ENCODE peak calls at places on chromosomes 4 and X, in eight cellular contexts. H is aorta; O is left lung; B is heart left ventricle; L is mesendoderm; Y is pancreas; X is effector memory CD4-positive, alpha-beta T cell; M is heart right ventricle. D is an unnamed sample. For H3K4me1 and H3K27me3, the result is how much of the 10 kb centered on the place peaks cover.

GRCh38 chr4:163556169-163556568 is 61.7 kb downstream of the TMA16 start:
- DNase-seq in H (no peak), O (no peak), B (no peak), L (no peak), Y (no peak), X (no peak), M (no peak), D (no peak)

GRCh38 chr4:69095301-69095731 is 958 bp upstream of the UGT2B7 start:
- DNase-seq in H (no peak), O (no peak), B (no peak), L (no peak), Y (no peak), X (no peak), M (no peak), D (no peak)

GRCh38 chr4:12928751-12929150 is 555.4 kb downstream of the RAB28 start:
- DNase-seq in H (no peak), O (no peak), B (no peak), L (no peak), Y (no peak), X (no peak), M (no peak), D (no peak)

GRCh38 chr4:68344049-68344448 is 5.8 kb downstream of the YTHDC1 start:
- DNase-seq in H (no peak), O (no peak), B (no peak), L (no peak), Y (no peak), X (no peak), M (no peak), D (no peak)

GRCh38 chr4:6768539-6768905 is 14.0 kb upstream of the KIAA0232 start:
- DNase-seq in H (no peak), O (no peak), B (no peak), L (peak), Y (peak), X (no peak), M (no peak), D (no peak)

GRCh38 chr4:6011686-6012085 is 6.5 kb downstream of the C4orf50 start:
- DNase-seq in H (no peak), O (peak), B (no peak), L (no peak), Y (peak), X (no peak), M (peak), D (no peak)

GRCh38 chr4:78362310-78362709 is 189.3 kb upstream of the ANXA3 start:
- DNase-seq in H (no peak), O (no peak), B (no peak), L (peak), Y (no peak), X (no peak), M (no peak), D (no peak)

GRCh38 chr4:176438401-176438800 is 118.6 kb downstream of the SPCS3 start:
- DNase-seq in H (no peak), O (no peak), B (no peak), L (no peak), Y (no peak), X (no peak), M (no peak), D (no peak)

GRCh38 chr4:137558951-137559350 is 26.7 kb upstream of the PCDH18 start:
- DNase-seq in H (no peak), O (no peak), B (no peak), L (no peak), Y (no peak), X (no peak), M (no peak), D (no peak)

GRCh38 chrX:108221481-108221880 is 129.9 kb downstream of the ATG4A start:
- DNase-seq in H (no peak), O (no peak), B (no peak), L (no peak), Y (no peak), X (no peak), M (no peak), D (no peak)

GRCh38 chr4:15414601-15415091 is 13.2 kb upstream of the C1QTNF7 start:
- DNase-seq in H (no peak), O (no peak), B (no peak), L (no peak), Y (no peak), X (no peak), M (no peak), D (no peak)

GRCh38 chrX:148811236-148811635 is 310.8 kb downstream of the AFF2 start:
- DNase-seq in H (no peak), O (no peak), B (no peak), L (no peak), Y (no peak), X (no peak), M (no peak), D (no peak)

GRCh38 chr4:94507708-94508107 is 56.0 kb downstream of the PDLIM5 start:
- DNase-seq in H (no peak), O (no peak), B (peak), L (no peak), Y (no peak), X (no peak), M (no peak), D (peak)

GRCh38 chr4:173448557-173448918 is 49.6 kb upstream of the SCRG1 start:
- DNase-seq in H (no peak), O (no peak), B (no peak), L (no peak), Y (no peak), X (no peak), M (no peak), D (no peak)

GRCh38 chrX:109774706-109775105 is 41.6 kb upstream of the ACSL4 start:
- DNase-seq in H (no peak), O (no peak), B (no peak), L (no peak), Y (no peak), X (no peak), M (no peak), D (no peak)

GRCh38 chrX:138946941-138947340 is 235.4 kb upstream of the FGF13 start:
- DNase-seq in H (no peak), O (no peak), B (no peak), L (no peak), Y (no peak), X (no peak), M (no peak), D (no peak)

GRCh38 chr4:5474756-5475155 is 233.6 kb downstream of the EVC2 start:
- DNase-seq in H (no peak), O (no peak), B (no peak), L (peak), Y (no peak), X (no peak), M (no peak), D (no peak)

GRCh38 chr4:43481526-43481925 is 589.0 kb downstream of the GRXCR1 start:
- DNase-seq in H (no peak), O (no peak), B (no peak), L (no peak), Y (no peak), X (no peak), M (no peak), D (no peak)

GRCh38 chr4:95869961-95870500 is 30.1 kb downstream of the PDHA2 start:
- DNase-seq in H (no peak), O (no peak), B (no peak), L (peak), Y (no peak), X (no peak), M (no peak), D (no peak)

GRCh38 chr4:1748465-1748995 is 27.2 kb downstream of the TACC3 start:
- DNase-seq in H (peak), O (peak), B (peak), L (peak), Y (peak), X (peak), M (peak), D (peak)

GRCh38 chr4:63717384-63717783 is 691.9 kb downstream of the TECRL start:
- DNase-seq in H (no peak), O (no peak), B (no peak), L (peak), Y (no peak), X (no peak), M (no peak), D (no peak)

GRCh38 chrX:124895947-124896346 is 423.7 kb upstream of the TEX13C start:
- DNase-seq in H (no peak), O (no peak), B (no peak), L (no peak), Y (no peak), X (no peak), M (no peak), D (no peak)

GRCh38 chrX:107669276-107669675 is 41.0 kb downstream of the PRPS1 start:
- DNase-seq in H (no peak), O (no peak), B (no peak), L (peak), Y (no peak), X (no peak), M (no peak), D (no peak)

GRCh38 chr4:1447676-1448588 is 41.7 kb upstream of the NKX1-1 start:
- DNase-seq in H (no peak), O (no peak), B (no peak), L (no peak), Y (no peak), X (no peak), M (no peak), D (peak)

GRCh38 chr4:10810411-10810810 is 125.8 kb upstream of the CLNK start:
- DNase-seq in H (no peak), O (no peak), B (no peak), L (peak), Y (no peak), X (no peak), M (no peak), D (no peak)

GRCh38 chr4:104938624-104939023 is 208.1 kb upstream of the TET2 start:
- DNase-seq in H (no peak), O (no peak), B (no peak), L (no peak), Y (no peak), X (no peak), M (no peak), D (no peak)

GRCh38 chrX:102723456-102723855 is 2.9 kb downstream of the GPRASP3 start:
- DNase-seq in H (no peak), O (no peak), B (no peak), L (peak), Y (no peak), X (no peak), M (no peak), D (no peak)
- H3K27ac ChIP-seq in H (no peak), O (no peak), B (no peak), L (no peak), Y (no peak), X (no peak), M (no peak), D (no peak)

GRCh38 chr4:168759959-168760527 is 250.0 kb downstream of the CBR4 start:
- DNase-seq in H (no peak), O (no peak), B (no peak), L (no peak), Y (no peak), X (no peak), M (no peak), D (no peak)
- H3K4me1 ChIP-seq in H (under half), O (under half), B (under half), L (under half), Y (under half), X (under half), M (under half), D (under half)

GRCh38 chr4:185039508-185040273 is 21.4 kb downstream of the HELT start:
- DNase-seq in H (no peak), O (no peak), B (peak), L (peak), Y (no peak), X (peak), M (peak), D (no peak)
- H3K27me3 ChIP-seq in H (under half), O (under half), B (under half), L (under half), Y (under half), X (under half), M (under half), D (under half)

GRCh38 chrX:153728951-153729631 is 4.4 kb downstream of the ABCD1 start:
- DNase-seq in H (peak), O (no peak), B (no peak), L (no peak), Y (no peak), X (no peak), M (no peak), D (peak)

GRCh38 chrX:153733651-153734240 is 9.1 kb downstream of the ABCD1 start:
- DNase-seq in H (no peak), O (no peak), B (no peak), L (no peak), Y (peak), X (no peak), M (no peak), D (no peak)

GRCh38 chrX:153731117-153731844 is 6.6 kb downstream of the ABCD1 start:
- DNase-seq in H (peak), O (no peak), B (no peak), L (no peak), Y (no peak), X (no peak), M (no peak), D (no peak)

GRCh38 chrX:153732406-153732805 is 7.8 kb downstream of the ABCD1 start:
- DNase-seq in H (peak), O (no peak), B (no peak), L (no peak), Y (peak), X (no peak), M (no peak), D (peak)

GRCh38 chrX:153731845-153732215 is 7.2 kb downstream of the ABCD1 start:
- DNase-seq in H (no peak), O (no peak), B (no peak), L (no peak), Y (no peak), X (no peak), M (no peak), D (no peak)
- H3K27ac ChIP-seq in H (no peak), O (no peak), B (no peak), L (no peak), Y (no peak), X (no peak), M (no peak), D (no peak)

GRCh38 chrX:112760697-112761096 is 79.9 kb downstream of the AMOT start:
- DNase-seq in H (no peak), O (no peak), B (no peak), L (no peak), Y (no peak), X (no peak), M (no peak), D (no peak)

GRCh38 chrX:112761239-112762207 is 79.1 kb downstream of the AMOT start:
- DNase-seq in H (no peak), O (no peak), B (no peak), L (no peak), Y (no peak), X (no peak), M (no peak), D (no peak)

GRCh38 chrX:112759512-112759911 is 79.8 kb upstream of the LHFPL1 start:
- DNase-seq in H (no peak), O (no peak), B (no peak), L (no peak), Y (no peak), X (no peak), M (no peak), D (no peak)
- H3K4me1 ChIP-seq in H (under half), O (under half), B (under half), L (under half), Y (under half), X (under half), M (under half), D (under half)

DNA sequence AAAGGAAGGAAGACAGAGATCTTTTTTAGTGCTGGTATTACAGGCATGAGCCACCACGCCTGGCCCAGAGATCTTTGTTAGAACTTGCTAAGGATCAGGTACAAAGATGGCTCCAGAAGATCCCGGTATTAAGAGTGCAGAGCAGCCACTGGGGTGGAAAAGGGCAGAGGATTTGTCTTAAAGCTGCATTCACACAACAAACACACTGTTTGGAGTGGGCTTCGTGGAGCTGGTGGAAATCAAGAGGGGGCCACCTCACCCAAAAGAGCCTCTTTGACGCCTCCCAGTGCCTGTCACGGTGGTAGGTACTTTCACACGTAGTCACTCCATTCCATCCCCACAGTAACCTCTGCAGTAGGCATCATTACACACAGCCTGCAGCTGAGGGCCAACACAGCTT is 13.3 kb downstream of the HELT start:
- DNase-seq in H (no peak), O (no peak), B (no peak), L (no peak), Y (no peak), X (no peak), M (no peak), D (no peak)
- H3K27me3 ChIP-seq in H (under half), O (half or more), B (under half), L (under half), Y (under half), X (under half), M (under half), D (under half)

DNA sequence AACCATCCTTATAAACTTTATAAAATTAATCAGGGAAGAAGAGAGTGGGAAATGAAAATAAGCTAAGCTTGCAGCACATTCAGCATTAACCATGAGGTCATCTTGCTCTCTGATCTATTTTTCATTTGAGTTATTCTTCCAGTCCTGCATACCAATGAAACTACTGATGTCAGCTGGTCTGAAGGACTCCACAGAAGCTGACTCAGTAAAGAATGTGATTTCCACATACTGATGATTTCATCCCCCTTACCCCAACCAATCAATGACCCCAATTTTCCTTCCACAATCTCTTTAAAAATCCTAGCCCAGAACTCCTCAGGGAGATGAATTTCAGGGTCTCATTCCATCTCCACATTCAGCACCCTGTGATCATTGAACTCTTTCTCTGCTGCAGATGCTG is 18.8 kb upstream of the DSPP start:
- DNase-seq in H (no peak), O (no peak), B (no peak), L (peak), Y (no peak), X (no peak), M (no peak), D (no peak)
- H3K27ac ChIP-seq in H (no peak), O (peak), B (peak), L (no peak), Y (no peak), X (no peak), M (no peak), D (no peak)

GRCh38 chr4:119735136-119735770 is 106.6 kb upstream of the PDE5A start:
- DNase-seq in H (no peak), O (no peak), B (no peak), L (no peak), Y (no peak), X (no peak), M (no peak), D (no peak)
- H3K4me1 ChIP-seq in H (under half), O (under half), B (under half), L (under half), Y (under half), X (under half), M (under half), D (under half)